ENCODE peak calls at places on chromosomes 4 and X, in ten cellular contexts. S is mesenchymal stem cell, N is thoracic aorta, K is endothelial cell of umbilical vein, D is pancreas, R is A549, M is ovary, Z is right atrium auricular region, E is mammary epithelial cell, Q is fibroblast of lung. P is an unnamed sample.
A peak's percentile ranks its signal among the peaks of the same experiment; 100 is the strongest.

GRCh38 chr4:122914292-122914904 is 8.0 kb downstream of the NUDT6 start:
- DNase-seq in S (no peak), N (no peak), K (peak; percentile 77), D (no peak), R (no peak), M (no peak), Z (no peak), E (peak; percentile 39), Q (peak; percentile 29), P (no peak)

GRCh38 chr4:42151568-42152506 is 618 bp downstream of the BEND4 start:
- DNase-seq in S (no peak), N (no peak), K (peak; percentile 6), D (peak; percentile 15), R (no peak), M (no peak), Z (no peak), E (no peak), Q (no peak), P (no peak)

GRCh38 chr4:173182403-173182802 is 13.8 kb downstream of the GALNT7 start:
- DNase-seq in S (peak; percentile 79), N (peak; percentile 16), K (peak; percentile 48), D (no peak), R (no peak), M (no peak), Z (no peak), E (peak; percentile 95), Q (peak; percentile 95), P (no peak)

GRCh38 chr4:139858436-139859225 is 193.0 kb downstream of the MGST2 start:
- DNase-seq in S (no peak), N (no peak), K (no peak), D (no peak), R (no peak), M (no peak), Z (no peak), E (no peak), Q (peak; percentile 9), P (no peak)

GRCh38 chrX:134000260-134001245 is 15.2 kb upstream of the GPC3 start:
- DNase-seq in S (no peak), N (no peak), K (no peak), D (no peak), R (no peak), M (no peak), Z (no peak), E (no peak), Q (no peak), P (no peak)

GRCh38 chrX:103467870-103468269 is 51.4 kb downstream of the RAB40A start:
- DNase-seq in S (no peak), N (no peak), K (no peak), D (no peak), R (no peak), M (no peak), Z (no peak), E (no peak), Q (no peak), P (no peak)

GRCh38 chr4:4859799-4860380 is 425 bp downstream of the MSX1 start:
- DNase-seq in S (peak; percentile 15), N (no peak), K (peak; percentile 13), D (no peak), R (no peak), M (no peak), Z (no peak), E (no peak), Q (no peak), P (no peak)

GRCh38 chr4:37232315-37232714 is 12.2 kb upstream of the NWD2 start:
- DNase-seq in S (no peak), N (no peak), K (no peak), D (no peak), R (no peak), M (no peak), Z (no peak), E (no peak), Q (no peak), P (no peak)

GRCh38 chr4:128802680-128803628 is 6.5 kb upstream of the JADE1 start:
- DNase-seq in S (no peak), N (no peak), K (no peak), D (no peak), R (no peak), M (no peak), Z (no peak), E (no peak), Q (no peak), P (no peak)

GRCh38 chrX:32530802-32531403 is 680.4 kb downstream of the DMD start:
- DNase-seq in S (peak; percentile 35), N (no peak), K (peak; percentile 50), D (no peak), R (no peak), M (no peak), Z (no peak), E (peak; percentile 20), Q (peak; percentile 14), P (no peak)

GRCh38 chrX:2848806-2849420 is 20.2 kb downstream of the GYG2 start:
- DNase-seq in S (peak; percentile 40), N (no peak), K (no peak), D (no peak), R (no peak), M (no peak), Z (no peak), E (peak; percentile 5), Q (peak; percentile 82), P (no peak)

GRCh38 chrX:17692709-17693346 is 44.5 kb upstream of the SCML1 start:
- DNase-seq in S (peak; percentile 4), N (no peak), K (no peak), D (no peak), R (no peak), M (no peak), Z (no peak), E (peak; percentile 47), Q (peak; percentile 74), P (no peak)

GRCh38 chrX:153372949-153373348 is 28.2 kb downstream of the PNMA6E start:
- DNase-seq in S (no peak), N (no peak), K (no peak), D (no peak), R (no peak), M (no peak), Z (no peak), E (no peak), Q (no peak), P (no peak)

GRCh38 chrX:150358651-150359050 is 4.5 kb upstream of the MAMLD1 start:
- DNase-seq in S (no peak), N (no peak), K (no peak), D (no peak), R (no peak), M (no peak), Z (peak; percentile 51), E (no peak), Q (no peak), P (no peak)

GRCh38 chrX:131728295-131729145 is 184.6 kb downstream of the OR13H1 start:
- DNase-seq in S (no peak), N (no peak), K (no peak), D (peak; percentile 49), R (no peak), M (peak; percentile 69), Z (peak; percentile 79), E (peak; percentile 78), Q (peak; percentile 65), P (no peak)

DNA sequence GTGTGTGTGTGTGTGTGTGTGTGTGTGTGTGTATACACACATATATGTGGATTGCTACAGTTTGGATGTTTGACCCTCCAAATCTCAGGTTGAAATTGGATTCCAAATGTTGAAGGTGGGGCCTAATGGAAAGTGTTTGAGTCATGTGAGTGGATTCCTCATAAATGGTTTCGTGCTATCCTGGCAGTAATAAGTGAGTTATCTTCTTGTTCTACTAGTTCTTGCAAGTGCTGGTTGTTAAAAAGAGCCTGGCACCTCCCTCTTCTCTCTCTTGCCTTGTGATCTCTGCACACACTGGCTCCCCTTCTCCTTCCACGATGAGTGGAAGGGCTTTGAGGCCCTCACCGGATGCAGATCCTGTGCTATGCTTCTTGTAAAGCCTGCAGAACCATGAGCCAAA is 344.1 kb downstream of the SH2D1A start:
- DNase-seq in S (no peak), N (no peak), K (no peak), D (no peak), R (no peak), M (no peak), Z (no peak), E (peak; percentile 11), Q (no peak), P (no peak)
- H3K4me1 ChIP-seq in S (no peaks in the 10 kb centered on the region), N (no peaks in the 10 kb centered on the region), K (no peaks in the 10 kb centered on the region), D (no peaks in the 10 kb centered on the region), R (no peaks in the 10 kb centered on the region), M (no peaks in the 10 kb centered on the region), Z (no peaks in the 10 kb centered on the region), E (no peaks in the 10 kb centered on the region), Q (no peaks in the 10 kb centered on the region), P (no peaks in the 10 kb centered on the region)

DNA sequence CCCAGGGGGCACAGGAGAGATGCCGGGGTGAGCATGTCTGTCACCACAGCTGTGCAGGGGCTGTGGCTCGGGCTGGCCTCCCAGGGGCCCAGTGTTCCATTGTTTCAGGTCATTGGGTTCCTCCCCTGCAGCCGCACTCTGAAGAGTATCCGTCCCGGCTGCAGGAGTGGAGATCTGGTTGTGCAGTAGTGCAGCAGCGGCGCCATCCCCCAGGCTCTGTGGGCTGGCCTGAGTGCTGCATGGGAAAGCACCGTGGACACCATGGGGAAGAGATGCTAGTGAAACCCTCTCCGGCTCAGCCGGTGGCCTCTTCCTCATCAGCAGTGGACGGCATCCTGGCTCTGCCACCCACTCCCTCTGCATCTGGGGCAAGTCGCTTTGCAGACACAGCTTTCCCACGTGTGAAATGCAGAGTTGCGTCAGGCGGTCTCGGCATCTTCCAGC is 29.2 kb downstream of the TBC1D14 start:
- DNase-seq in S (no peak), N (no peak), K (no peak), D (no peak), R (no peak), M (no peak), Z (no peak), E (no peak), Q (no peak), P (no peak)
- H3K4me1 ChIP-seq in S (peaks cover 51% of the 10 kb centered on the region), N (peaks cover 11% of the 10 kb centered on the region), K (peaks cover 21% of the 10 kb centered on the region), D (no peaks in the 10 kb centered on the region), R (peaks cover 35% of the 10 kb centered on the region), M (peaks cover 12% of the 10 kb centered on the region), Z (no peaks in the 10 kb centered on the region), E (peaks cover 28% of the 10 kb centered on the region), Q (peaks cover 10% of the 10 kb centered on the region), P (peaks cover 31% of the 10 kb centered on the region)

DNA sequence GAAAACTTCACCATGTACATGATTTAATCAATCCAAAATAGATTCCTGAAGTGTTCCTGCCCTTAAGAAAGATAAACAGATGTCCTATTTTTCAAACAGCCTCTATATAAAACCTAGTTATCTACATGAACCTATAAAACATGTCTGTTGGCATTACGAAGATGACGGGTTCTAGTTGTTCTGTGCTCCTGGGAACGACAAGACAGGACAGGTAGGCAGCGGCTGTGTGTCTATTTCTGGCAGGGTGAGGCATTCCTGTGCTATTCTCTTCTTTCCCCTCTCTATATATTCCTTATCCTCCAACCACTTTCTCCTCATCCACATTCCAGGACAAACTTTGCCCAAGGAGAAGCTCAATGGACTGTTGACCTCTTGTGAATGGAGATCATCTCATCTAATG is 6.1 kb downstream of the FAT1 start:
- DNase-seq in S (no peak), N (no peak), K (no peak), D (no peak), R (no peak), M (no peak), Z (no peak), E (peak; percentile 82), Q (no peak), P (no peak)
- H3K4me1 ChIP-seq in S (peaks cover 11% of the 10 kb centered on the region), N (peaks cover 6% of the 10 kb centered on the region), K (no peaks in the 10 kb centered on the region), D (peaks cover 3% of the 10 kb centered on the region), R (peaks cover 8% of the 10 kb centered on the region), M (peaks cover 10% of the 10 kb centered on the region), Z (no peaks in the 10 kb centered on the region), E (peaks cover 45% of the 10 kb centered on the region), Q (no peaks in the 10 kb centered on the region), P (peaks cover 5% of the 10 kb centered on the region)

DNA sequence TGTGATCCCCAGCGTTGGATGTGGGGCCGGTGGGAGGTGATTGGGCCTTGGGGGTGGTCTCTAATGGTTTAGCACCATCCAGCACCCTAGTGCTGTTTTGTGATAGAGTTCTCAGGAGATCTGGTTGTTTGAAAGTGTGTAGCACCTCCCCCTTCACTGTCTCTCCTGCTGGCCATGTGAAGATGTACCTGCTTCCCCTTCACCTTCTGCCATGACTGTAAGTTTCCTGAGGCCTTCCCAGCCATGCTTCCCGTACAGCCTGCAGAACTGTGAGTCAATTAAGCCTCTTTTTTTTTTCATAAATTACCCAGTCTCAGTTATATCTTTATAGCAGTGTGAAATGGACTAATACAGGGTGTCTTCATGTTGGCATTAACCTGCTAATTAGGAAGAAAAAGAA is 19.3 kb upstream of the TBC1D14 start:
- DNase-seq in S (no peak), N (no peak), K (no peak), D (no peak), R (no peak), M (no peak), Z (no peak), E (no peak), Q (no peak), P (no peak)
- H3K4me1 ChIP-seq in S (peaks cover 51% of the 10 kb centered on the region), N (peaks cover 10% of the 10 kb centered on the region), K (no peaks in the 10 kb centered on the region), D (peaks cover 11% of the 10 kb centered on the region), R (peaks cover 48% of the 10 kb centered on the region), M (no peaks in the 10 kb centered on the region), Z (no peaks in the 10 kb centered on the region), E (peaks cover 13% of the 10 kb centered on the region), Q (peaks cover 23% of the 10 kb centered on the region), P (peaks cover 70% of the 10 kb centered on the region)